ENCODE peak calls at places on chromosomes 5 and 9, in five cellular contexts. E is PC-9, B is IMR-90, I is H1, U is kidney. O is an unnamed sample.

GRCh38 chr5:171978519-171978918 is 27.9 kb downstream of the FBXW11 start:
- DNase-seq in U (no peak), I (no peak), E (no peak), B (no peak), O (no peak)

GRCh38 chr5:375336-375920 is 53.9 kb downstream of the AHRR start:
- DNase-seq in I (peak; percentile 44), U (peak; percentile 32), E (no peak), B (no peak), O (no peak)

GRCh38 chr9:136529516-136530471 is 16.1 kb downstream of the NOTCH1 start:
- DNase-seq in I (peak; percentile 64), B (no peak), U (no peak), E (no peak), O (no peak)

GRCh38 chr5:69312459-69313160 is 20.0 kb downstream of the CCDC125 start:
- DNase-seq in E (no peak), U (no peak), I (no peak), B (no peak), O (no peak)

GRCh38 chr5:34415559-34416198 is 240.4 kb upstream of the RAI14 start:
- DNase-seq in B (peak; percentile 63), U (no peak), I (no peak), E (no peak), O (peak; percentile 6)

GRCh38 chr5:125597338-125597737 is 825.9 kb upstream of the GRAMD2B start:
- DNase-seq in E (no peak), U (no peak), B (peak; percentile 74), I (no peak), O (no peak)

GRCh38 chr5:21826884-21827283 is 1026.3 kb downstream of the CDH12 start:
- DNase-seq in I (no peak), E (no peak), B (no peak), U (no peak), O (no peak)

GRCh38 chr5:66647146-66647856 is 51.1 kb downstream of the MAST4 start:
- DNase-seq in B (no peak), E (no peak), I (no peak), U (no peak), O (no peak)

GRCh38 chr9:105242557-105242956 is 1.9 kb upstream of the SLC44A1 start:
- DNase-seq in E (no peak), I (no peak), U (no peak), B (no peak), O (no peak)

GRCh38 chr9:18923671-18924430 is 109.2 kb downstream of the SAXO1 start:
- DNase-seq in I (no peak), B (no peak), E (no peak), U (no peak), O (no peak)

GRCh38 chr9:110337727-110338522 is at the start of gene TXNDC8:
- DNase-seq in I (no peak), B (peak; percentile 74), U (no peak), E (no peak), O (no peak)

GRCh38 chr9:129414377-129415021 is 206.4 kb downstream of the C9orf50 start:
- DNase-seq in U (peak; percentile 89), B (peak; percentile 63), E (no peak), I (no peak), O (peak; percentile 48)

GRCh38 chr5:192691-192969 is 1.3 kb downstream of the LRRC14B start:
- DNase-seq in B (no peak), I (no peak), E (no peak), U (no peak), O (no peak)

GRCh38 chr5:53560028-53560427 is 411 bp upstream of the NDUFS4 start:
- DNase-seq in U (no peak), E (no peak), I (no peak), B (no peak), O (no peak)

GRCh38 chr5:168916266-168916665 is 337.1 kb upstream of the PANK3 start:
- DNase-seq in U (peak; percentile 94), I (peak; percentile 51), B (no peak), E (no peak), O (no peak)

GRCh38 chr9:72169185-72169584 is 19.9 kb downstream of the GDA start:
- DNase-seq in I (no peak), E (no peak), B (no peak), U (no peak), O (no peak)

GRCh38 chr9:121266906-121267650 is 884 bp upstream of the GSN start:
- DNase-seq in I (no peak), B (no peak), E (peak; percentile 17), U (no peak), O (no peak)

GRCh38 chr9:89313842-89314241 is 2.8 kb downstream of the CKS2 start:
- DNase-seq in E (no peak), U (no peak), B (peak; percentile 46), I (no peak), O (no peak)

GRCh38 chr5:155049569-155050383 is 36.2 kb downstream of the KIF4B start:
- DNase-seq in E (no peak), U (no peak), B (peak; percentile 4), I (peak; percentile 60), O (no peak)

GRCh38 chr5:136213919-136214493 is 21.0 kb upstream of the SMIM32 start:
- DNase-seq in U (no peak), E (no peak), I (no peak), B (no peak), O (no peak)

GRCh38 chr9:124684140-124684539 is 87.0 kb downstream of the NR6A1 start:
- DNase-seq in I (no peak), B (no peak), U (no peak), E (no peak), O (no peak)

GRCh38 chr9:15837079-15837679 is 284.3 kb downstream of the CCDC171 start:
- DNase-seq in E (no peak), U (no peak), B (peak; percentile 65), I (no peak), O (no peak)

DNA sequence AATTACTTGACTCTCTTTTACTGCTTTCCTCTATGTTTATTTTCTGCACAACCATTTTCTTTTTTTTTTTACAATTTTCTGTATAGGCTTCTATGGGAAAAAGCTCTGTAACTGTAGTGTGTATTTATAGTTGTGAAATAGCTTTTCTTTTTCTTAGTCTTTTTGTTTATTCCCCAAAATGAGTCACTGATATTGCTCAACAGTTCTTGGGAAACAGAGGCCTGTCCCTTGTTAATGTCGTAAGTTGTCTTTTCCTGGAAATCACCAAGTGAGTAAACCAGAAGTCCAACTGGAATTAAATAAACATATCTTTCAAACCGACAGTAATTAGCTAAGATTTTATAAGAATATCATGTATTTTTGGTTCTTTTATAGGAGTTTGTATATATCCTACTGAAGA is 325.1 kb upstream of the PRR16 start:
- DNase-seq in B (peak; percentile 99), U (no peak), I (no peak), E (peak; percentile 85), O (no peak)
- H3K27ac ChIP-seq in B (peak overlapping the region; percentile 96), U (no peak overlapping the region), I (no peak overlapping the region), E (no peak overlapping the region), O (no peak overlapping the region)

DNA sequence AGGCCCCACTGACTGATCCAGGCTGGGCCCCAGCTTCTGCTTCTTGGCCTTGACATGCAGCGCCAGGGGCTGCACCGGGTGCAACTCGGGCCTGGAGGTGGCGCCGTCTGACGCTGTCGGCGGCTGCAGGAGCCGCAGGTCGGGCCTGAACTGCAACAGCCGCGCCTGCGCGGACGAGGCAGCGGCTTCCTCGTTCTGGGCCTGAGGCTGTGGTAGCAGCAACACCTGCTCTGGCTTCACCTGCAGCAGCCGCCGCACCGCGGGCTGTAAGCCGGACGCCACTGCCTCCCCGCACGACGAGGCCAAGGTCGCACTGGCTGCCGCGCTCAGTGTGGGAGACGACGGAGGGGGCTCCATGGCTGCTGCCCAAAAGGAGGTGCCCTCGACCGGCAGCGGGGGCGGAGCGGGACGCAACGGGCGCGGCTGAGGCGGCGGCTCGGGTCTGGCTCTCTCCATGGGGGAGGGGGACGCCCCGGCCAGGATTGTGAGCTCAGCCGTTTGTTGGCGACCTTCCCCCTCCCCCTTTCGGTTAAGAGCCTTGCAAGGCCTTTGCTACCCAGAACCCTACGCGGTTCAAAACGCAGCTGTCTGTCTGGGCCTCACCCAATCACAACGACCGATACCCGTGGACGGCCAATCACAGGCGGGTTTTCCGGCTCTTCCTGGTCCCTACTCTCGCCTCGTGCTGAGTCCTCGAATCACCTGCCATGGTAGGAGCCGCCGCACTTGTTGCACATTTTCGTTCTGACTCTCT is 438 bp downstream of the SOX30 start:
- DNase-seq in I (peak; percentile 55), E (no peak), U (peak; percentile 91), B (no peak), O (peak; percentile 84)
- H3K4me3 ChIP-seq in I (peak overlapping the region; percentile 21), E (no peak overlapping the region), U (peak overlapping the region; percentile 51), B (no peak overlapping the region), O (peak overlapping the region; percentile 3)

GRCh38 chr9:75139201-75139600 is 50.9 kb downstream of the OSTF1 start:
- DNase-seq in B (no peak), E (no peak), I (no peak), U (no peak), O (no peak)
- H3K36me3 ChIP-seq in B (peaks cover 13% of the 10 kb centered on the region), E (peaks cover 8% of the 10 kb centered on the region), I (no peaks in the 10 kb centered on the region), U (peaks cover 18% of the 10 kb centered on the region), O (peaks cover 55% of the 10 kb centered on the region)

GRCh38 chr5:2378976-2379375 is 372.5 kb downstream of the IRX2 start:
- DNase-seq in E (no peak), U (no peak), B (no peak), I (no peak), O (no peak)

GRCh38 chr5:2381861-2382260 is 369.6 kb downstream of the IRX2 start:
- DNase-seq in E (no peak), U (no peak), B (no peak), I (no peak), O (no peak)

GRCh38 chr5:2382776-2383677 is 368.4 kb downstream of the IRX2 start:
- DNase-seq in B (no peak), I (no peak), U (no peak), E (no peak), O (no peak)

GRCh38 chr5:2383678-2384025 is 367.8 kb downstream of the IRX2 start:
- DNase-seq in B (no peak), U (no peak), E (no peak), I (no peak), O (no peak)

GRCh38 chr5:2381070-2381469 is 370.4 kb downstream of the IRX2 start:
- DNase-seq in I (no peak), U (no peak), E (no peak), B (no peak), O (no peak)
- H3K27ac ChIP-seq in I (no peak overlapping the region), U (no peak overlapping the region), E (no peak overlapping the region), B (no peak overlapping the region), O (no peak overlapping the region)

GRCh38 chr5:109452661-109453060 is 42.9 kb upstream of the PJA2 start:
- DNase-seq in U (no peak), I (no peak), E (no peak), B (peak; percentile 34), O (no peak)

GRCh38 chr5:109453251-109453650 is 43.5 kb upstream of the PJA2 start:
- DNase-seq in B (peak; percentile 46), I (no peak), U (no peak), E (no peak), O (no peak)

GRCh38 chr5:109451161-109451560 is 41.4 kb upstream of the PJA2 start:
- DNase-seq in E (no peak), B (no peak), I (no peak), U (no peak), O (no peak)

GRCh38 chr5:109455598-109456096 is 45.9 kb upstream of the PJA2 start:
- DNase-seq in U (no peak), I (no peak), E (peak; percentile 69), B (peak; percentile 98), O (no peak)

GRCh38 chr5:109454726-109455505 is 45.1 kb upstream of the PJA2 start:
- DNase-seq in E (no peak), B (peak; percentile 35), I (no peak), U (no peak), O (no peak)
- H3K4me3 ChIP-seq in E (no peak overlapping the region), B (no peak overlapping the region), I (no peak overlapping the region), U (no peak overlapping the region), O (no peak overlapping the region)